ENCODE peak calls at places on chromosome 3, in eight cellular contexts. One of them, this sample, is unnamed.

GRCh38 chr3:50267280-50267913 is 1.6 kb upstream of the SEMA3B start:
- DNase-seq in Calu3: no peak
- DNase-seq in stomach: peak; percentile 87
- DNase-seq in AG09309: no peak
- DNase-seq in spleen: no peak
- DNase-seq in WTC11: peak; percentile 52
- DNase-seq in breast epithelium: no peak
- DNase-seq in bronchial epithelial cell: no peak
- DNase-seq in this sample: peak; percentile 87

GRCh38 chr3:31661993-31662392 is 129.3 kb downstream of the STT3B start:
- DNase-seq in Calu3: no peak
- DNase-seq in stomach: no peak
- DNase-seq in AG09309: no peak
- DNase-seq in spleen: no peak
- DNase-seq in WTC11: no peak
- DNase-seq in breast epithelium: no peak
- DNase-seq in bronchial epithelial cell: no peak
- DNase-seq in this sample: no peak

GRCh38 chr3:11671648-11672100 is 28.0 kb upstream of the VGLL4 start:
- DNase-seq in Calu3: peak; percentile 17
- DNase-seq in stomach: no peak
- DNase-seq in AG09309: peak; percentile 34
- DNase-seq in spleen: no peak
- DNase-seq in WTC11: no peak
- DNase-seq in breast epithelium: no peak
- DNase-seq in bronchial epithelial cell: peak; percentile 73
- DNase-seq in this sample: no peak

GRCh38 chr3:48478631-48479555 is 25.1 kb downstream of the SHISA5 start:
- DNase-seq in Calu3: no peak
- DNase-seq in stomach: no peak
- DNase-seq in AG09309: no peak
- DNase-seq in spleen: peak; percentile 90
- DNase-seq in WTC11: no peak
- DNase-seq in breast epithelium: no peak
- DNase-seq in bronchial epithelial cell: no peak
- DNase-seq in this sample: no peak

GRCh38 chr3:40645883-40646282 is 121.1 kb downstream of the ZNF621 start:
- DNase-seq in Calu3: no peak
- DNase-seq in stomach: no peak
- DNase-seq in AG09309: no peak
- DNase-seq in spleen: no peak
- DNase-seq in WTC11: no peak
- DNase-seq in breast epithelium: no peak
- DNase-seq in bronchial epithelial cell: no peak
- DNase-seq in this sample: no peak

GRCh38 chr3:194930439-194931204 is 244.9 kb downstream of the FAM43A start:
- DNase-seq in Calu3: no peak
- DNase-seq in stomach: no peak
- DNase-seq in AG09309: peak; percentile 59
- DNase-seq in spleen: peak; percentile 84
- DNase-seq in WTC11: no peak
- DNase-seq in breast epithelium: no peak
- DNase-seq in bronchial epithelial cell: peak; percentile 46
- DNase-seq in this sample: no peak

GRCh38 chr3:123629747-123630047 is 44.8 kb upstream of the HACD2 start:
- DNase-seq in Calu3: no peak
- DNase-seq in stomach: no peak
- DNase-seq in AG09309: no peak
- DNase-seq in spleen: no peak
- DNase-seq in WTC11: peak; percentile 37
- DNase-seq in breast epithelium: no peak
- DNase-seq in bronchial epithelial cell: no peak
- DNase-seq in this sample: no peak

GRCh38 chr3:118466795-118467330 is 567.8 kb downstream of the IGSF11 start:
- DNase-seq in Calu3: no peak
- DNase-seq in stomach: no peak
- DNase-seq in AG09309: no peak
- DNase-seq in spleen: no peak
- DNase-seq in WTC11: no peak
- DNase-seq in breast epithelium: no peak
- DNase-seq in bronchial epithelial cell: no peak
- DNase-seq in this sample: no peak

GRCh38 chr3:169133178-169134161 is 530.0 kb downstream of the MECOM start:
- DNase-seq in Calu3: no peak
- DNase-seq in stomach: no peak
- DNase-seq in AG09309: no peak
- DNase-seq in spleen: no peak
- DNase-seq in WTC11: no peak
- DNase-seq in breast epithelium: no peak
- DNase-seq in bronchial epithelial cell: peak; percentile 67
- DNase-seq in this sample: no peak

GRCh38 chr3:124409650-124410275 is 320.5 kb upstream of the UMPS start:
- DNase-seq in Calu3: peak; percentile 4
- DNase-seq in stomach: no peak
- DNase-seq in AG09309: no peak
- DNase-seq in spleen: no peak
- DNase-seq in WTC11: no peak
- DNase-seq in breast epithelium: no peak
- DNase-seq in bronchial epithelial cell: peak; percentile 65
- DNase-seq in this sample: no peak

GRCh38 chr3:129207347-129207947 is 23.8 kb upstream of the CNBP start:
- DNase-seq in Calu3: no peak
- DNase-seq in stomach: no peak
- DNase-seq in AG09309: no peak
- DNase-seq in spleen: no peak
- DNase-seq in WTC11: no peak
- DNase-seq in breast epithelium: no peak
- DNase-seq in bronchial epithelial cell: no peak
- DNase-seq in this sample: no peak

GRCh38 chr3:63051920-63052319 is 176.7 kb upstream of the CADPS start:
- DNase-seq in Calu3: peak; percentile 56
- DNase-seq in stomach: no peak
- DNase-seq in AG09309: peak; percentile 63
- DNase-seq in spleen: no peak
- DNase-seq in WTC11: peak; percentile 17
- DNase-seq in breast epithelium: no peak
- DNase-seq in bronchial epithelial cell: peak; percentile 8
- DNase-seq in this sample: no peak

GRCh38 chr3:61454806-61455205 is 106.6 kb upstream of the PTPRG start:
- DNase-seq in Calu3: no peak
- DNase-seq in stomach: no peak
- DNase-seq in AG09309: no peak
- DNase-seq in spleen: no peak
- DNase-seq in WTC11: no peak
- DNase-seq in breast epithelium: no peak
- DNase-seq in bronchial epithelial cell: peak; percentile 50
- DNase-seq in this sample: no peak

GRCh38 chr3:185656321-185656840 is 70.3 kb downstream of the SENP2 start:
- DNase-seq in Calu3: no peak
- DNase-seq in stomach: no peak
- DNase-seq in AG09309: peak; percentile 98
- DNase-seq in spleen: no peak
- DNase-seq in WTC11: no peak
- DNase-seq in breast epithelium: no peak
- DNase-seq in bronchial epithelial cell: peak; percentile 92
- DNase-seq in this sample: peak; percentile 88

GRCh38 chr3:98966434-98966833 is 64.9 kb upstream of the DCBLD2 start:
- DNase-seq in Calu3: no peak
- DNase-seq in stomach: no peak
- DNase-seq in AG09309: no peak
- DNase-seq in spleen: no peak
- DNase-seq in WTC11: no peak
- DNase-seq in breast epithelium: no peak
- DNase-seq in bronchial epithelial cell: peak; percentile 79
- DNase-seq in this sample: no peak

GRCh38 chr3:140588558-140588957 is 89.3 kb upstream of the TRIM42 start:
- DNase-seq in Calu3: no peak
- DNase-seq in stomach: no peak
- DNase-seq in AG09309: no peak
- DNase-seq in spleen: no peak
- DNase-seq in WTC11: no peak
- DNase-seq in breast epithelium: no peak
- DNase-seq in bronchial epithelial cell: no peak
- DNase-seq in this sample: no peak

GRCh38 chr3:194536883-194537637 is 50.3 kb upstream of the ATP13A3 start:
- DNase-seq in Calu3: peak; percentile 84
- DNase-seq in stomach: peak; percentile 80
- DNase-seq in AG09309: no peak
- DNase-seq in spleen: no peak
- DNase-seq in WTC11: no peak
- DNase-seq in breast epithelium: peak; percentile 66
- DNase-seq in bronchial epithelial cell: peak; percentile 30
- DNase-seq in this sample: no peak

GRCh38 chr3:487580-487979 is 291.0 kb downstream of the CHL1 start:
- DNase-seq in Calu3: no peak
- DNase-seq in stomach: no peak
- DNase-seq in AG09309: no peak
- DNase-seq in spleen: no peak
- DNase-seq in WTC11: no peak
- DNase-seq in breast epithelium: no peak
- DNase-seq in bronchial epithelial cell: peak; percentile 63
- DNase-seq in this sample: no peak

GRCh38 chr3:152271465-152272035 is 2.8 kb downstream of the MBNL1 start:
- DNase-seq in Calu3: no peak
- DNase-seq in stomach: no peak
- DNase-seq in AG09309: no peak
- DNase-seq in spleen: no peak
- DNase-seq in WTC11: no peak
- DNase-seq in breast epithelium: no peak
- DNase-seq in bronchial epithelial cell: no peak
- DNase-seq in this sample: no peak

GRCh38 chr3:168485897-168486296 is 390.2 kb upstream of the GOLIM4 start:
- DNase-seq in Calu3: no peak
- DNase-seq in stomach: no peak
- DNase-seq in AG09309: no peak
- DNase-seq in spleen: no peak
- DNase-seq in WTC11: no peak
- DNase-seq in breast epithelium: no peak
- DNase-seq in bronchial epithelial cell: no peak
- DNase-seq in this sample: no peak

GRCh38 chr3:184566441-184567414 is 5.1 kb downstream of the EPHB3 start:
- DNase-seq in Calu3: no peak
- DNase-seq in stomach: peak; percentile 60
- DNase-seq in AG09309: no peak
- DNase-seq in spleen: peak; percentile 58
- DNase-seq in WTC11: no peak
- DNase-seq in breast epithelium: peak; percentile 75
- DNase-seq in bronchial epithelial cell: peak; percentile 32
- DNase-seq in this sample: peak; percentile 64

GRCh38 chr3:187328691-187329090 is 37.2 kb upstream of the MASP1 start:
- DNase-seq in Calu3: no peak
- DNase-seq in stomach: no peak
- DNase-seq in AG09309: no peak
- DNase-seq in spleen: no peak
- DNase-seq in WTC11: no peak
- DNase-seq in breast epithelium: no peak
- DNase-seq in bronchial epithelial cell: no peak
- DNase-seq in this sample: no peak
- TF ChIP-seq CTCF in Calu3: peak; percentile 13
- TF ChIP-seq CTCF in stomach: no peak
- TF ChIP-seq CTCF in AG09309: no peak
- TF ChIP-seq CTCF in spleen: no peak
- TF ChIP-seq CTCF in WTC11: no peak
- TF ChIP-seq CTCF in breast epithelium: no peak
- TF ChIP-seq CTCF in bronchial epithelial cell: no peak
- TF ChIP-seq CTCF in this sample: no peak

GRCh38 chr3:126944089-126944965 is 38.6 kb upstream of the PLXNA1 start:
- DNase-seq in Calu3: no peak
- DNase-seq in stomach: no peak
- DNase-seq in AG09309: no peak
- DNase-seq in spleen: peak; percentile 73
- DNase-seq in WTC11: no peak
- DNase-seq in breast epithelium: no peak
- DNase-seq in bronchial epithelial cell: no peak
- DNase-seq in this sample: no peak

GRCh38 chr3:126947429-126947828 is 35.5 kb upstream of the PLXNA1 start:
- DNase-seq in Calu3: no peak
- DNase-seq in stomach: no peak
- DNase-seq in AG09309: no peak
- DNase-seq in spleen: peak; percentile 80
- DNase-seq in WTC11: no peak
- DNase-seq in breast epithelium: no peak
- DNase-seq in bronchial epithelial cell: no peak
- DNase-seq in this sample: no peak

GRCh38 chr3:126945891-126946290 is 37.0 kb upstream of the PLXNA1 start:
- DNase-seq in Calu3: no peak
- DNase-seq in stomach: no peak
- DNase-seq in AG09309: no peak
- DNase-seq in spleen: peak; percentile 74
- DNase-seq in WTC11: no peak
- DNase-seq in breast epithelium: no peak
- DNase-seq in bronchial epithelial cell: no peak
- DNase-seq in this sample: no peak

GRCh38 chr3:126946387-126946786 is 36.5 kb upstream of the PLXNA1 start:
- DNase-seq in Calu3: no peak
- DNase-seq in stomach: no peak
- DNase-seq in AG09309: no peak
- DNase-seq in spleen: peak; percentile 63
- DNase-seq in WTC11: no peak
- DNase-seq in breast epithelium: no peak
- DNase-seq in bronchial epithelial cell: no peak
- DNase-seq in this sample: no peak

GRCh38 chr3:126945171-126945721 is 37.7 kb upstream of the PLXNA1 start:
- DNase-seq in Calu3: no peak
- DNase-seq in stomach: no peak
- DNase-seq in AG09309: no peak
- DNase-seq in spleen: peak; percentile 65
- DNase-seq in WTC11: peak; percentile 40
- DNase-seq in breast epithelium: no peak
- DNase-seq in bronchial epithelial cell: no peak
- DNase-seq in this sample: no peak
- TF ChIP-seq CTCF in Calu3: no peak
- TF ChIP-seq CTCF in stomach: no peak
- TF ChIP-seq CTCF in AG09309: no peak
- TF ChIP-seq CTCF in spleen: no peak
- TF ChIP-seq CTCF in WTC11: no peak
- TF ChIP-seq CTCF in breast epithelium: no peak
- TF ChIP-seq CTCF in bronchial epithelial cell: no peak
- TF ChIP-seq CTCF in this sample: no peak

DNA sequence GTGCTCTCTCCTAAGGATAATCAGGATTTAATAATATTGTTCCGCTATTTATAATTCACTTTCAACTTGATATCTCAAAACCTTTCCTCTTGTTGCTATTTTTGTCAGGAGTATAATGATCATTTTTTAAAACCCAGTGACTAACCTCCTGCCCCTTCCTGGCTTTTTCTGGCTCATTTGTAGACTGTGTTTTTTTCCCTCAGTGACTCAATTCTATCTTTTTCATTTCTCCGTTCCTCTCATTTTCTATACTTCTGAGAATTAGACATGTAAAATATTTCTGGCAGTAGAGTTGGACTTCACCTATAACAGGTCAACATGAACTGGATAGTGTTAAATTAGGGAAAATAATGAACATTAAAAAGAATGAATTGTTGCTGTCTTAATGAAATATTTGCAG is 490.7 kb downstream of the EDEM1 start:
- DNase-seq in Calu3: no peak
- DNase-seq in stomach: no peak
- DNase-seq in AG09309: no peak
- DNase-seq in spleen: no peak
- DNase-seq in WTC11: no peak
- DNase-seq in breast epithelium: no peak
- DNase-seq in bronchial epithelial cell: no peak
- DNase-seq in this sample: no peak
- TF ChIP-seq CTCF in Calu3: no peak
- TF ChIP-seq CTCF in stomach: no peak
- TF ChIP-seq CTCF in AG09309: no peak
- TF ChIP-seq CTCF in spleen: no peak
- TF ChIP-seq CTCF in WTC11: no peak
- TF ChIP-seq CTCF in breast epithelium: no peak
- TF ChIP-seq CTCF in bronchial epithelial cell: no peak
- TF ChIP-seq CTCF in this sample: no peak

GRCh38 chr3:42052867-42053351 is 38.2 kb upstream of the TRAK1 start:
- DNase-seq in Calu3: no peak
- DNase-seq in stomach: no peak
- DNase-seq in AG09309: no peak
- DNase-seq in spleen: no peak
- DNase-seq in WTC11: no peak
- DNase-seq in breast epithelium: no peak
- DNase-seq in bronchial epithelial cell: no peak
- DNase-seq in this sample: no peak
- TF ChIP-seq CTCF in Calu3: no peak
- TF ChIP-seq CTCF in stomach: no peak
- TF ChIP-seq CTCF in AG09309: no peak
- TF ChIP-seq CTCF in spleen: no peak
- TF ChIP-seq CTCF in WTC11: no peak
- TF ChIP-seq CTCF in breast epithelium: no peak
- TF ChIP-seq CTCF in bronchial epithelial cell: no peak
- TF ChIP-seq CTCF in this sample: no peak